ENCODE peak calls at places on chromosomes 13 and 19, in nine cellular contexts. U, S, L, B, O, Q, F, C and W are unnamed samples.

GRCh38 chr19:41705393-41706174 is 2.8 kb upstream of the CEACAM5 start:
- DNase-seq in U (peak; percentile 52), S (peak; percentile 26), L (no peak), B (peak; percentile 21), O (no peak), Q (no peak), F (no peak), C (peak; percentile 65), W (no peak)

GRCh38 chr19:40519352-40520322 is 52.8 kb downstream of the SPTBN4 start:
- DNase-seq in U (no peak), S (peak; percentile 44), L (no peak), B (no peak), O (no peak), Q (no peak), F (no peak), C (no peak), W (no peak)

GRCh38 chr19:19539738-19540703 is 2.0 kb downstream of the CILP2 start:
- DNase-seq in U (no peak), S (peak; percentile 77), L (peak; percentile 26), B (peak; percentile 49), O (peak; percentile 63), Q (no peak), F (peak; percentile 75), C (peak; percentile 86), W (peak; percentile 40)

GRCh38 chr13:110382229-110382628 is 75.1 kb downstream of the COL4A2 start:
- DNase-seq in U (no peak), S (no peak), L (peak; percentile 79), B (no peak), O (no peak), Q (no peak), F (no peak), C (no peak), W (peak; percentile 50)

GRCh38 chr19:37817180-37817911 is 38.0 kb upstream of the ZNF573 start:
- DNase-seq in U (peak; percentile 89), S (peak; percentile 72), L (no peak), B (peak; percentile 13), O (peak; percentile 29), Q (no peak), F (peak; percentile 85), C (peak; percentile 75), W (no peak)

GRCh38 chr19:31286491-31286890 is 62.7 kb downstream of the TSHZ3 start:
- DNase-seq in U (no peak), S (no peak), L (no peak), B (no peak), O (no peak), Q (no peak), F (no peak), C (no peak), W (no peak)

GRCh38 chr19:28934626-28935025 is 278.3 kb downstream of the UQCRFS1 start:
- DNase-seq in U (no peak), S (no peak), L (no peak), B (no peak), O (no peak), Q (no peak), F (no peak), C (no peak), W (no peak)

GRCh38 chr19:1052349-1052967 is 12.6 kb downstream of the ABCA7 start:
- DNase-seq in U (no peak), S (no peak), L (no peak), B (no peak), O (no peak), Q (no peak), F (no peak), C (no peak), W (no peak)

GRCh38 chr19:722553-723101 is 13.9 kb downstream of the PALM start:
- DNase-seq in U (no peak), S (no peak), L (no peak), B (no peak), O (no peak), Q (no peak), F (no peak), C (no peak), W (no peak)

GRCh38 chr19:47003611-47003935 is 16.1 kb upstream of the NPAS1 start:
- DNase-seq in U (no peak), S (no peak), L (no peak), B (no peak), O (no peak), Q (no peak), F (no peak), C (no peak), W (no peak)

GRCh38 chr13:95948646-95949045 is 104.6 kb downstream of the UGGT2 start:
- DNase-seq in U (no peak), S (no peak), L (no peak), B (no peak), O (no peak), Q (no peak), F (no peak), C (no peak), W (no peak)

GRCh38 chr13:96431044-96431581 is 341.2 kb downstream of the HS6ST3 start:
- DNase-seq in U (no peak), S (no peak), L (no peak), B (no peak), O (no peak), Q (no peak), F (no peak), C (no peak), W (no peak)

GRCh38 chr13:77507931-77508776 is 27.4 kb upstream of the SCEL start:
- DNase-seq in U (no peak), S (no peak), L (peak; percentile 78), B (no peak), O (no peak), Q (no peak), F (no peak), C (no peak), W (peak; percentile 83)

GRCh38 chr19:18364826-18365528 is 21.0 kb upstream of the GDF15 start:
- DNase-seq in U (peak; percentile 84), S (no peak), L (peak; percentile 100), B (no peak), O (peak; percentile 82), Q (no peak), F (peak; percentile 66), C (no peak), W (peak; percentile 53)

GRCh38 chr13:93963266-93964131 is 516.0 kb downstream of the DCT start:
- DNase-seq in U (no peak), S (no peak), L (peak; percentile 16), B (no peak), O (no peak), Q (no peak), F (peak; percentile 63), C (no peak), W (no peak)

GRCh38 chr19:38233740-38234251 is 9.8 kb upstream of the DPF1 start:
- DNase-seq in U (peak; percentile 82), S (peak; percentile 72), L (no peak), B (peak; percentile 64), O (peak; percentile 62), Q (no peak), F (peak; percentile 90), C (peak; percentile 93), W (no peak)

GRCh38 chr13:32001392-32001768 is 30.2 kb upstream of the FRY start:
- DNase-seq in U (no peak), S (no peak), L (no peak), B (no peak), O (no peak), Q (no peak), F (peak; percentile 5), C (no peak), W (no peak)

GRCh38 chr19:10111405-10111811 is at the start of gene P2RY11:
- DNase-seq in U (no peak), S (peak; percentile 71), L (no peak), B (peak; percentile 47), O (no peak), Q (no peak), F (no peak), C (peak; percentile 73), W (no peak)

GRCh38 chr19:45577111-45577905 is 7.3 kb downstream of the OPA3 start:
- DNase-seq in U (no peak), S (no peak), L (peak; percentile 86), B (no peak), O (no peak), Q (no peak), F (no peak), C (no peak), W (peak; percentile 76)

GRCh38 chr13:97141564-97142005 is 80.5 kb upstream of the MBNL2 start:
- DNase-seq in U (no peak), S (peak; percentile 13), L (peak; percentile 82), B (no peak), O (peak; percentile 67), Q (peak; percentile 96), F (peak; percentile 79), C (no peak), W (peak; percentile 25)